ENCODE peak calls at places on chromosomes 4 and X, in ten cellular contexts. B, C, A, J, X, R, P, H, K and F are unnamed samples.

GRCh38 chrX:116009871-116010710 is 160.5 kb upstream of the AGTR2 start:
- DNase-seq in X (no peak), B (no peak), R (no peak), A (peak; percentile 11), H (peak; percentile 24), K (no peak), P (no peak), J (no peak), C (no peak), F (peak; percentile 11)

GRCh38 chr4:118005883-118006282 is 28.4 kb upstream of the NDST3 start:
- DNase-seq in C (no peak), K (no peak), B (no peak), J (no peak), X (no peak), A (peak; percentile 28), P (no peak), R (no peak), H (no peak), F (no peak)

GRCh38 chrX:71930298-71930697 is 19.7 kb downstream of the NHSL2 start:
- DNase-seq in R (no peak), J (no peak), P (no peak), X (no peak), A (no peak), K (no peak), H (no peak), B (no peak), C (no peak), F (no peak)

GRCh38 chr4:149765630-149766029 is 50.0 kb downstream of the IQCM start:
- DNase-seq in P (no peak), H (no peak), X (peak; percentile 79), J (no peak), K (no peak), B (no peak), A (no peak), R (no peak), C (no peak), F (no peak)

GRCh38 chrX:111254896-111255693 is 15.2 kb downstream of the CAPN6 start:
- DNase-seq in X (peak; percentile 60), K (no peak), C (no peak), R (no peak), H (no peak), B (no peak), A (peak; percentile 85), J (no peak), P (no peak), F (no peak)

GRCh38 chrX:118528089-118528753 is 32.6 kb downstream of the DOCK11 start:
- DNase-seq in A (no peak), R (peak; percentile 53), J (no peak), H (no peak), K (peak; percentile 52), C (no peak), B (no peak), X (no peak), P (no peak), F (no peak)

GRCh38 chr4:28073860-28074555 is 1213.4 kb downstream of the STIM2 start:
- DNase-seq in A (peak; percentile 46), R (no peak), J (no peak), B (no peak), C (no peak), X (peak; percentile 2), K (no peak), P (no peak), H (no peak), F (no peak)

GRCh38 chr4:833731-834367 is 7.9 kb upstream of the CPLX1 start:
- DNase-seq in H (no peak), R (no peak), C (no peak), B (no peak), P (no peak), K (no peak), X (no peak), J (no peak), A (no peak), F (no peak)

GRCh38 chrX:9525511-9526248 is 60.8 kb downstream of the TBL1X start:
- DNase-seq in K (no peak), J (no peak), A (peak; percentile 22), H (peak; percentile 22), C (no peak), R (no peak), X (no peak), P (no peak), B (no peak), F (no peak)

GRCh38 chr4:185269286-185269685 is 59.9 kb downstream of the SNX25 start:
- DNase-seq in J (no peak), A (no peak), C (no peak), B (no peak), K (no peak), X (peak; percentile 62), R (no peak), H (no peak), P (no peak), F (no peak)

GRCh38 chr4:146121757-146122156 is 53.8 kb upstream of the LSM6 start:
- DNase-seq in K (no peak), A (no peak), B (no peak), J (no peak), C (no peak), R (no peak), P (no peak), H (no peak), X (peak; percentile 5), F (no peak)

GRCh38 chr4:3111461-3111860 is 37.0 kb downstream of the HTT start:
- DNase-seq in R (no peak), H (no peak), X (peak; percentile 53), K (no peak), P (no peak), B (no peak), A (peak; percentile 59), C (no peak), J (no peak), F (no peak)

GRCh38 chrX:17397074-17397473 is 22.1 kb downstream of the NHS start:
- DNase-seq in R (no peak), P (no peak), J (no peak), A (peak; percentile 45), K (no peak), C (no peak), X (peak; percentile 92), H (no peak), B (no peak), F (no peak)